ENCODE peak calls at places on chromosomes 2 and 18, in nine cellular contexts. N, E, L, D, S, H, K, X and T are unnamed samples.

GRCh38 chr2:62471816-62472215 is 34.2 kb downstream of the TMEM17 start:
- DNase-seq in L (no peak), X (no peak), S (no peak), E (no peak), D (no peak), H (no peak), K (no peak), N (no peak), T (no peak)

GRCh38 chr18:9615973-9616559 is 1.7 kb upstream of the PPP4R1 start:
- DNase-seq in X (no peak), E (peak), S (no peak), H (no peak), L (no peak), N (no peak), K (no peak), D (no peak), T (no peak)

GRCh38 chr2:10934979-10935350 is 23.2 kb downstream of the KCNF1 start:
- DNase-seq in H (no peak), E (peak), X (no peak), N (no peak), S (no peak), L (no peak), K (no peak), D (no peak), T (no peak)

GRCh38 chr2:85601771-85602475 is 575 bp downstream of the TMEM150A start:
- DNase-seq in S (peak), N (no peak), K (no peak), E (peak), L (no peak), H (peak), X (no peak), D (no peak), T (no peak)

GRCh38 chr18:46677609-46678470 is 20.8 kb upstream of the LOXHD1 start:
- DNase-seq in E (peak), N (no peak), L (no peak), D (no peak), K (no peak), X (no peak), H (no peak), S (no peak), T (no peak)

GRCh38 chr18:63233334-63233733 is 86.2 kb downstream of the BCL2 start:
- DNase-seq in K (no peak), D (no peak), S (no peak), N (no peak), E (no peak), H (no peak), X (no peak), L (no peak), T (no peak)

GRCh38 chr18:12843420-12844346 is 40.4 kb downstream of the PTPN2 start:
- DNase-seq in N (no peak), E (no peak), K (no peak), H (peak), L (no peak), D (no peak), S (no peak), X (no peak), T (no peak)

GRCh38 chr18:57538614-57539013 is 47.9 kb downstream of the FECH start:
- DNase-seq in K (no peak), L (no peak), H (no peak), S (no peak), D (no peak), X (no peak), E (no peak), N (no peak), T (no peak)

GRCh38 chr2:58135861-58136260 is 89.3 kb downstream of the VRK2 start:
- DNase-seq in D (no peak), S (no peak), E (no peak), H (no peak), K (no peak), N (no peak), X (no peak), L (no peak), T (no peak)

GRCh38 chr2:64081046-64081445 is 61.8 kb upstream of the VPS54 start:
- DNase-seq in H (no peak), D (no peak), X (no peak), N (no peak), S (no peak), L (no peak), E (no peak), K (no peak), T (no peak)

GRCh38 chr2:236769981-236770671 is 200.5 kb downstream of the ACKR3 start:
- DNase-seq in X (no peak), S (no peak), K (no peak), L (no peak), D (no peak), H (no peak), N (no peak), E (peak), T (no peak)

GRCh38 chr2:6580982-6581381 is 284.7 kb downstream of the CMPK2 start:
- DNase-seq in X (no peak), N (no peak), K (no peak), H (no peak), S (no peak), L (no peak), E (peak), D (no peak), T (no peak)

GRCh38 chr18:43278401-43278800 is 1.1 kb upstream of the SYT4 start:
- DNase-seq in L (no peak), E (no peak), K (no peak), S (no peak), X (no peak), D (no peak), N (no peak), H (no peak), T (no peak)

GRCh38 chr2:228532233-228532632 is 350.7 kb upstream of the SPHKAP start:
- DNase-seq in N (no peak), S (no peak), X (no peak), L (no peak), H (no peak), K (no peak), D (no peak), E (no peak), T (no peak)

GRCh38 chr2:234305846-234306245 is 191.0 kb downstream of the ARL4C start:
- DNase-seq in E (peak), H (no peak), X (no peak), D (no peak), L (no peak), S (no peak), N (no peak), K (no peak), T (no peak)